ENCODE peak calls at places on chromosomes 6 and 20, in five cellular contexts. B, Q, R, H and O are unnamed samples.

GRCh38 chr20:47950103-47950502 is 164.8 kb upstream of the SULF2 start:
- DNase-seq in B (no peak), Q (no peak), R (peak; percentile 91), H (no peak), O (no peak)

GRCh38 chr20:23643665-23644064 is 5.9 kb upstream of the CST3 start:
- DNase-seq in B (no peak), Q (no peak), R (no peak), H (no peak), O (peak; percentile 52)

GRCh38 chr6:139597781-139598368 is 223.4 kb upstream of the CITED2 start:
- DNase-seq in B (no peak), Q (no peak), R (peak; percentile 65), H (no peak), O (no peak)

GRCh38 chr6:35181933-35182612 is 31.7 kb upstream of the SCUBE3 start:
- DNase-seq in B (peak; percentile 30), Q (no peak), R (peak; percentile 90), H (peak; percentile 50), O (no peak)

GRCh38 chr6:53043626-53044025 is 21.6 kb upstream of the FBXO9 start:
- DNase-seq in B (no peak), Q (no peak), R (peak; percentile 50), H (no peak), O (no peak)

GRCh38 chr6:15063253-15063853 is 182.5 kb upstream of the JARID2 start:
- DNase-seq in B (no peak), Q (no peak), R (no peak), H (no peak), O (no peak)

GRCh38 chr20:38725959-38726848 is 1.9 kb downstream of the SLC32A1 start:
- DNase-seq in B (peak; percentile 80), Q (peak; percentile 35), R (no peak), H (peak; percentile 81), O (no peak)

GRCh38 chr6:90222724-90223198 is 73.9 kb downstream of the BACH2 start:
- DNase-seq in B (no peak), Q (no peak), R (peak; percentile 94), H (no peak), O (no peak)

GRCh38 chr6:44002591-44003344 is 124.5 kb downstream of the MRPL14 start:
- DNase-seq in B (peak; percentile 82), Q (peak; percentile 30), R (peak; percentile 94), H (peak; percentile 90), O (no peak)

GRCh38 chr6:34771727-34772126 is 14.4 kb downstream of the SNRPC start:
- DNase-seq in B (no peak), Q (no peak), R (peak; percentile 62), H (no peak), O (no peak)